ENCODE peak calls at places on chromosomes 13 and 19, in seven cellular contexts. A is osteoblast, H is hepatocyte, M is RWPE1, V is H9, K is cardiac muscle cell, E is mesothelial cell of epicardium. F is an unnamed sample.

GRCh38 chr13:43864921-43865320 is 14.6 kb downstream of the CCDC122 start:
- DNase-seq in A (no peak), K (no peak), H (no peak), M (no peak), E (no peak), V (no peak), F (no peak)

GRCh38 chr13:110879482-110879881 is 35.4 kb downstream of the ANKRD10 start:
- DNase-seq in H (no peak), V (no peak), A (no peak), K (no peak), M (no peak), E (no peak), F (no peak)

GRCh38 chr19:16627194-16627927 is 643 bp downstream of the MED26 start:
- DNase-seq in K (peak), A (peak), E (peak), H (peak), M (peak), V (no peak), F (no peak)

GRCh38 chr13:75635621-75636338 is at the start of gene LMO7:
- DNase-seq in V (peak), M (peak), E (peak), H (peak), K (peak), A (peak), F (peak)

GRCh38 chr19:14361824-14362223 is 19.4 kb upstream of the ADGRE5 start:
- DNase-seq in M (no peak), V (peak), A (no peak), H (no peak), E (no peak), K (peak), F (peak)

GRCh38 chr19:48506138-48506733 is 5.4 kb downstream of the LMTK3 start:
- DNase-seq in M (peak), A (peak), V (peak), E (no peak), H (no peak), K (no peak), F (peak)

GRCh38 chr19:10083911-10084310 is 2.2 kb upstream of the SHFL start:
- DNase-seq in K (no peak), E (no peak), V (no peak), M (no peak), A (no peak), H (no peak), F (no peak)

GRCh38 chr13:30910676-30911075 is 4.6 kb downstream of the MEDAG start:
- DNase-seq in A (no peak), K (no peak), V (no peak), E (no peak), M (no peak), H (no peak), F (no peak)

GRCh38 chr13:61413572-61413971 is 2.1 kb downstream of the PCDH20 start:
- DNase-seq in V (peak), A (no peak), H (peak), K (peak), M (no peak), E (peak), F (no peak)

GRCh38 chr19:53192771-53193533 is at the start of gene ZNF665:
- DNase-seq in V (peak), A (peak), M (peak), K (peak), E (peak), H (peak), F (peak)

GRCh38 chr19:42540071-42540553 is 11.8 kb upstream of the CEACAM1 start:
- DNase-seq in V (peak), K (no peak), A (no peak), E (no peak), H (no peak), M (no peak), F (no peak)

DNA sequence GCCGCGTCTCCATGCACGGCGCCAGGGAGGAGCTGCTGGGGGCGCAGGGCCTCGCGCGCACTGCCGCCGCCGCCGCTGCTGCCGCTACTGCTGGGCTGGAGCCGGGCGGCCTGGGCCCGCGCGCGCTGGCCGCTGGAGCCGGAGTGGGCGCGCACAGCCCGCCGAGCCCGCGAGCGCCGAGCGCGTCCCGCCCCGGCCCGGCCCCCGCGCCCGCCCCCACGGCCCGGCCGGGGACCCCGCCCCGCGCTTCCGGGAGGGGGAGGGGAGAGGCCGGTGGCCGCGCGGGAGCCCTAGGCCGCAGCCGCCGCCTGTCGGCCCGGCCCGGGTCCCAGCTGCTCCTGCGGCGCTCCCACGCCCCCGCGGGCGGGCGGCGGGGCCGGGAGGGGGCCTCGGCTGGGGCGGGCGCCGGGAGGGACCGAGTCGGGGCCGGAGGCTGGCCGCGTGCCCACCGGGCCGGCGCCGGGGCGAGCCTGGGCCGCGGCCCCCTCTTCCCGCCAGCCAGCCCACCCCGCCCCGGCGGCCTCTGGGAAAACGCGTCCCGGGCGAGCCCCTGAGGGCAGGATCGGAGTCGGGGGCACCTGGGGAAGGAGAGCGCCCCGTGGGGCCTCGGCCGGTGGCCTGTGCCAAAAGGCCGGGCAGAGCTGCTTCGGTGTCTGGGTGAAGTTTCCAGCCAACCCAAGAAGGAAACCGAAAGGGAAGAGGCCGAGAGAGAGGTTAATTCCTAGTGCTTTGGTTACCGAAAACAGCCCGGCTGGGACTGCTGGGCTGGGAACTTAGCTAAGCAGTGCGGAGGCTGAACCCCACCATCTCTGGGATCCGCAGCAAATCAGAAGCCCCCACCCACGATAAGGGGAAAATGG is at the start of gene STK24:
- DNase-seq in M (peak), K (peak), H (peak), E (peak), A (peak), V (peak), F (peak)
- TF ChIP-seq CTCF in M (no peak), K (no peak), H (no peak), E (no peak), A (no peak), V (no peak), F (peak)

GRCh38 chr13:74306496-74306895 is 172.3 kb upstream of the KLF12 start:
- DNase-seq in K (no peak), V (no peak), E (no peak), H (no peak), M (no peak), A (no peak), F (no peak)
- TF ChIP-seq CTCF in K (no peak), V (peak), E (no peak), H (no peak), M (no peak), A (no peak), F (no peak)

GRCh38 chr13:98447130-98447529 is 129.8 kb downstream of the STK24 start:
- DNase-seq in H (no peak), K (no peak), M (no peak), E (no peak), V (no peak), A (no peak), F (no peak)

GRCh38 chr13:98448642-98448928 is 128.3 kb downstream of the STK24 start:
- DNase-seq in E (no peak), K (no peak), A (no peak), V (no peak), M (no peak), H (no peak), F (no peak)

GRCh38 chr13:98446234-98446621 is 130.7 kb downstream of the STK24 start:
- DNase-seq in E (no peak), M (no peak), V (no peak), A (no peak), K (no peak), H (no peak), F (no peak)

GRCh38 chr13:98449273-98449672 is 127.6 kb downstream of the STK24 start:
- DNase-seq in E (no peak), K (no peak), V (no peak), M (no peak), A (peak), H (no peak), F (no peak)

DNA sequence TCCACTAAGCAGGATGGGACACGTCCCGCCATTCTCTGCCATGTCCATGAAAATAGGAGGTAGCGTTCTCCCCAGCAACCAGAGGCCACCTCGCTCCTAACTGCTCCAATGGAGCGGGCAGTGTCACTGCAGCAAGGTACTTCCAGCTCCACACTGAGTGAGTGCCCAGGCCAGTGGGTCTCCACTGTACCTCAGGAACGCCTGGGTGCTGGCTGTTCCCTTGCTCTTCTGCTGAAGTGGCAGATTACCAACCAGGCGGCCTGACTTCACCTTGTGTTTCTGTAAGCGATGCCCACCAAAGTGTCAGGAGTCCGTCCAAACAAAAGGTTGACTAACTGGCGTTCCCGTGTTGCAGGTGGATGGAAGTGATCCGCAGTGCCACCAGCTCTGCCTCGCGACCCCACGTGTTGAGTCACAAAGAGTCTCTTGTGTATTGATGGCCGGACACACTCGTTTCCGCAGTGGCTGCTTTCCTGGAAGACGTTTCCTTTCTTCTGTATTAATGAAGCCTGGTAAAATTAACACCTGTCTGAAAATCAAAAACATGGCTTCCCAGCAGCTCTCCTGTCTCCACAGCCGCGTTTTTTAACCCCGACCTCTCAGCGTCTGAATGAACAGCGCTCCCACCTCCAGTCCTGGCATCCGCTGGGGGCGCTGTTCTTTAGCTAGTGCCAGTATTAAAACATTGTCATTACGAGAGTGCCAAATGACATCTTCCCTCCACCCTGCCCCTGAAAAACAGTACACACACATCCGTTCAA is 128.8 kb downstream of the STK24 start:
- DNase-seq in V (peak), M (peak), A (peak), H (peak), K (peak), E (no peak), F (no peak)
- TF ChIP-seq CTCF in V (peak), M (peak), A (peak), H (peak), K (peak), E (peak), F (no peak)

DNA sequence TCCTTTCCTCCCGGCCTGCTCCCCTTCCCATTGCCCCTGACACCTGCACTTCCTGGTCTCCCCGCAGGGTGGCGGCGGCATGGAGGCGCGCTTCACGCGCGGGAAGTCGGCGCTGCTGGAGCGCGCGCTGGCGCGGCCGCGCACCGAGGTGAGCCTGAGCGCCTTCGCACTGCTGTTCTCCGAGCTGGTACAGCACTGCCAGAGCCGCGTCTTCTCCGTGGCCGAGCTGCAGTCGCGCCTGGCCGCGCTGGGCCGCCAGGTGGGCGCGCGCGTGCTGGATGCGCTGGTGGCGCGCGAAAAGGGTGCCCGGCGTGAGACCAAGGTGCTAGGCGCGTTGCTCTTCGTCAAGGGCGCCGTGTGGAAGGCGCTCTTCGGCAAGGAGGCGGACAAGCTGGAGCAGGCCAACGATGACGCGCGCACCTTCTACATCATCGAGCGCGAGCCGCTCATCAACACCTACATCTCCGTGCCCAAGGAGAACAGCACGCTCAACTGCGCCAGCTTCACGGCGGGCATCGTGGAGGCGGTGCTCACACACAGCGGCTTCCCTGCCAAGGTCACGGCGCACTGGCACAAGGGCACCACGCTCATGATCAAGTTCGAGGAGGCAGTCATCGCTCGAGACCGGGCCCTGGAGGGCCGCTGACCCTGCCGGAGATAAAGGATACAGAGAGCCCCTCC is 1.7 kb downstream of the TRAPPC5 start:
- DNase-seq in V (peak), E (no peak), M (no peak), A (peak), K (no peak), H (no peak), F (no peak)
- TF ChIP-seq CTCF in V (no peak), E (no peak), M (no peak), A (no peak), K (no peak), H (no peak), F (no peak)

DNA sequence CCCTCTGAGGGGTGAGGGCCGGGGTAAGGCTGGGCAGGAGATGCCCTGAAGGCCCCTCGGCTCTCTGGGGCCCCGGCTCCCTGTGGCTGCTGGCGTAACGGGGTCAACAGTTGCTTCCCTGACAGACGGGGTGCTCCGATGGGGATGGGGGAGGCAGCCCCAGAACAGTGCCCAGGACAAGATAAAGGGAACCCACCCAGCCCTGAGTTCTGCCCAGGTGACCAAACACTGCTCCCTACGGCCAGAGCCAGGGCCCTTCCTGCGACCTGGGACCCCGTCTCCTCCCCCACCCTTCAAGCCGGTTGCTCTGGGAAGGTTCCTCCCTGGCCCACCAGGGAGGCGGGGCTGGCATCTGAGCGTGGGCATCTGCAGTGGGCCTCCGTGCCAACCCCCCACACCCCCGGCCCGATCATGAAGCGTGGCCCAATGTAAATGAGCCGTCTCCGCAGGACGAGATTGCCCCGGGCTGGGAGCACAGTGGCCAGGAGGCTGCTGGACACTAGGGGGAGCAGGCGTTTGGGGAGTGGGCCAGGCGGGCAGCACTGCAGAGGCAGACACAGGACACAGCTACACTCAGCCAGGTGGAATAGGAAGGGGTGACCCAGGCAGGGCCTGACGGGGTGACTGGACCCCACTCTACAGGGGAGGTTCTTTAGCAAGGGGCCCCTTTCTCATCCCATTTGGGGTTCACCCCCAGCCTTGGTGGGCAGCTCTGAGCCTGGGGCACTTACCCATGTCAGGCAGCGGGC is 1.1 kb upstream of the NKPD1 start:
- DNase-seq in H (peak), M (no peak), A (peak), V (peak), E (peak), K (peak), F (no peak)
- TF ChIP-seq CTCF in H (peak), M (no peak), A (peak), V (peak), E (peak), K (peak), F (no peak)

DNA sequence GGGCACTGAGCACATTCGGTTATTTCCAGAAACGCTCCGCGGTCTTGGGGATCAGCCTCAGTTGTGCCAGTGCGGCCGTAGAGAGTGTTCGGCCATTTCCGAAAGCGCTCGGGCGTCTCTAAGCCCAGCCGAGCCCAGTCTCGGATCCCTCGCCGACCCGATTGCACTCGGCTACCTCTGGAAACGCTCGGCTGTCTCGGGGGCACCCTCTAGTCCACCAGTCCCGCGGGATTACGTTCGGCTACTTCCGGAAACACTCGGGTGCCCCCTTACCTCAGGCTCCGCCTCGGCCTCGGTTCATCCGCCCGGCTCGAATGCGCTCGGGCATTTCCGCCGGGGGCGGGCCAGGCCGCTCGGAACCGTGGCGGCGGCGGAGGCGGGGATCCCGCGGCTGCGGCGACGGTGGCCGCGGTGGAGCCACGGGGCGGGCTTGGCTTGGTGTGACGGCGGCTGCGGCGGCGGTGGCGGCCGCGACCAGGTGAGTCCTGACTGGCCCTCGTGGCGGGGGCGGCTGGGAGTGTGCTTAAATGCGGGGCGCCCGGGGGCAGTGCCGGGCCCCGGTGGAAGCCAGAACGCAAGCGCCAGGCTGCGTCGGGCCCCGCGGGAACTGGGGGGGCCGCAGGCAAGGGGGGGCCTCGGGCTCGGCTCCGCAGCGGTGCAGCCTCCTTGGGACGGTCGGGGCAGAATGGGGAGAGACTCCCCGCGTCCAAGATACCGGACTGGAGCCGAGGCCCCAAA is at the start of gene PIK3R2:
- DNase-seq in K (peak), H (peak), A (peak), M (peak), V (peak), E (peak), F (peak)
- TF ChIP-seq CTCF in K (no peak), H (no peak), A (no peak), M (peak), V (no peak), E (peak), F (no peak)

GRCh38 chr19:49664171-49665070 is 1.2 kb downstream of the IRF3 start:
- DNase-seq in K (peak), H (peak), E (peak), A (peak), V (peak), M (peak), F (peak)
- TF ChIP-seq CTCF in K (no peak), H (no peak), E (no peak), A (no peak), V (peak), M (no peak), F (no peak)